ENCODE peak calls at places on chromosomes 3 and 15, in nine cellular contexts. One of them, this sample, is unnamed.

GRCh38 chr3:138861755-138862333 is 27.1 kb upstream of the PIK3CB start:
- DNase-seq in GM13977: no peak
- DNase-seq in GM03348: peak
- DNase-seq in Daoy: peak
- DNase-seq in activated gamma-delta T cell treated with Interleukin-2 at 50 U/mL for 16 hours: no peak
- DNase-seq in B cell: no peak
- DNase-seq in lung microvascular endothelial cell: peak
- DNase-seq in T-cell: no peak
- DNase-seq in activated CD4-positive, alpha-beta T cell treated with anti-CD3 and anti-CD28 coated beads, Interleukin-2, amount 50 U/mL, for 24 hours: no peak
- DNase-seq in this sample: peak

GRCh38 chr3:11385908-11386307 is 113.7 kb downstream of the ATG7 start:
- DNase-seq in lung microvascular endothelial cell: peak
- DNase-seq in activated gamma-delta T cell treated with Interleukin-2 at 50 U/mL for 16 hours: no peak
- DNase-seq in B cell: no peak
- DNase-seq in GM03348: no peak
- DNase-seq in activated CD4-positive, alpha-beta T cell treated with anti-CD3 and anti-CD28 coated beads, Interleukin-2, amount 50 U/mL, for 24 hours: no peak
- DNase-seq in Daoy: peak
- DNase-seq in T-cell: no peak
- DNase-seq in GM13977: no peak
- DNase-seq in this sample: peak

GRCh38 chr15:64762546-64762945 is 12.8 kb downstream of the RBPMS2 start:
- DNase-seq in activated CD4-positive, alpha-beta T cell treated with anti-CD3 and anti-CD28 coated beads, Interleukin-2, amount 50 U/mL, for 24 hours: no peak
- DNase-seq in GM03348: no peak
- DNase-seq in Daoy: no peak
- DNase-seq in lung microvascular endothelial cell: no peak
- DNase-seq in activated gamma-delta T cell treated with Interleukin-2 at 50 U/mL for 16 hours: no peak
- DNase-seq in GM13977: no peak
- DNase-seq in B cell: no peak
- DNase-seq in T-cell: no peak
- DNase-seq in this sample: no peak

GRCh38 chr3:182908471-182908870 is 71.9 kb downstream of the DCUN1D1 start:
- DNase-seq in B cell: no peak
- DNase-seq in GM13977: no peak
- DNase-seq in activated gamma-delta T cell treated with Interleukin-2 at 50 U/mL for 16 hours: no peak
- DNase-seq in activated CD4-positive, alpha-beta T cell treated with anti-CD3 and anti-CD28 coated beads, Interleukin-2, amount 50 U/mL, for 24 hours: no peak
- DNase-seq in T-cell: no peak
- DNase-seq in lung microvascular endothelial cell: no peak
- DNase-seq in Daoy: no peak
- DNase-seq in GM03348: no peak
- DNase-seq in this sample: peak

GRCh38 chr15:20341901-20342605 is 199.5 kb downstream of the GOLGA6L6 start:
- DNase-seq in lung microvascular endothelial cell: peak
- DNase-seq in activated CD4-positive, alpha-beta T cell treated with anti-CD3 and anti-CD28 coated beads, Interleukin-2, amount 50 U/mL, for 24 hours: no peak
- DNase-seq in T-cell: no peak
- DNase-seq in GM13977: peak
- DNase-seq in activated gamma-delta T cell treated with Interleukin-2 at 50 U/mL for 16 hours: peak
- DNase-seq in GM03348: peak
- DNase-seq in Daoy: peak
- DNase-seq in B cell: peak
- DNase-seq in this sample: no peak

GRCh38 chr3:42505849-42506410 is 3.5 kb downstream of the VIPR1 start:
- DNase-seq in T-cell: no peak
- DNase-seq in GM13977: no peak
- DNase-seq in Daoy: no peak
- DNase-seq in B cell: no peak
- DNase-seq in activated CD4-positive, alpha-beta T cell treated with anti-CD3 and anti-CD28 coated beads, Interleukin-2, amount 50 U/mL, for 24 hours: no peak
- DNase-seq in activated gamma-delta T cell treated with Interleukin-2 at 50 U/mL for 16 hours: no peak
- DNase-seq in GM03348: no peak
- DNase-seq in lung microvascular endothelial cell: no peak
- DNase-seq in this sample: no peak

GRCh38 chr15:67082007-67082536 is 16.7 kb downstream of the SMAD3 start:
- DNase-seq in Daoy: no peak
- DNase-seq in lung microvascular endothelial cell: no peak
- DNase-seq in GM13977: no peak
- DNase-seq in activated CD4-positive, alpha-beta T cell treated with anti-CD3 and anti-CD28 coated beads, Interleukin-2, amount 50 U/mL, for 24 hours: peak
- DNase-seq in activated gamma-delta T cell treated with Interleukin-2 at 50 U/mL for 16 hours: peak
- DNase-seq in GM03348: no peak
- DNase-seq in B cell: peak
- DNase-seq in T-cell: peak
- DNase-seq in this sample: no peak

GRCh38 chr3:131503328-131503650 is 518 bp upstream of the MRPL3 start:
- DNase-seq in activated gamma-delta T cell treated with Interleukin-2 at 50 U/mL for 16 hours: no peak
- DNase-seq in B cell: no peak
- DNase-seq in lung microvascular endothelial cell: peak
- DNase-seq in Daoy: no peak
- DNase-seq in activated CD4-positive, alpha-beta T cell treated with anti-CD3 and anti-CD28 coated beads, Interleukin-2, amount 50 U/mL, for 24 hours: no peak
- DNase-seq in GM03348: peak
- DNase-seq in T-cell: no peak
- DNase-seq in GM13977: no peak
- DNase-seq in this sample: no peak

GRCh38 chr3:114823061-114823460 is 324.0 kb downstream of the ZBTB20 start:
- DNase-seq in T-cell: no peak
- DNase-seq in B cell: no peak
- DNase-seq in GM13977: no peak
- DNase-seq in Daoy: no peak
- DNase-seq in GM03348: no peak
- DNase-seq in lung microvascular endothelial cell: no peak
- DNase-seq in activated CD4-positive, alpha-beta T cell treated with anti-CD3 and anti-CD28 coated beads, Interleukin-2, amount 50 U/mL, for 24 hours: no peak
- DNase-seq in activated gamma-delta T cell treated with Interleukin-2 at 50 U/mL for 16 hours: no peak
- DNase-seq in this sample: no peak

GRCh38 chr3:8210752-8211405 is 290.7 kb upstream of the LMCD1 start:
- DNase-seq in GM03348: peak
- DNase-seq in T-cell: no peak
- DNase-seq in activated CD4-positive, alpha-beta T cell treated with anti-CD3 and anti-CD28 coated beads, Interleukin-2, amount 50 U/mL, for 24 hours: no peak
- DNase-seq in activated gamma-delta T cell treated with Interleukin-2 at 50 U/mL for 16 hours: no peak
- DNase-seq in Daoy: no peak
- DNase-seq in lung microvascular endothelial cell: no peak
- DNase-seq in B cell: no peak
- DNase-seq in GM13977: no peak
- DNase-seq in this sample: peak

GRCh38 chr3:189195302-189195701 is 23.5 kb downstream of the TPRG1 start:
- DNase-seq in lung microvascular endothelial cell: no peak
- DNase-seq in B cell: no peak
- DNase-seq in activated CD4-positive, alpha-beta T cell treated with anti-CD3 and anti-CD28 coated beads, Interleukin-2, amount 50 U/mL, for 24 hours: no peak
- DNase-seq in GM03348: no peak
- DNase-seq in Daoy: no peak
- DNase-seq in activated gamma-delta T cell treated with Interleukin-2 at 50 U/mL for 16 hours: no peak
- DNase-seq in GM13977: no peak
- DNase-seq in T-cell: no peak
- DNase-seq in this sample: peak

GRCh38 chr3:44355634-44356033 is 17.1 kb downstream of the TCAIM start:
- DNase-seq in activated CD4-positive, alpha-beta T cell treated with anti-CD3 and anti-CD28 coated beads, Interleukin-2, amount 50 U/mL, for 24 hours: no peak
- DNase-seq in B cell: no peak
- DNase-seq in activated gamma-delta T cell treated with Interleukin-2 at 50 U/mL for 16 hours: no peak
- DNase-seq in T-cell: no peak
- DNase-seq in lung microvascular endothelial cell: peak
- DNase-seq in GM03348: peak
- DNase-seq in Daoy: peak
- DNase-seq in GM13977: no peak
- DNase-seq in this sample: peak

GRCh38 chr3:188212308-188212969 is 58.5 kb downstream of the LPP start:
- DNase-seq in lung microvascular endothelial cell: peak
- DNase-seq in B cell: no peak
- DNase-seq in activated CD4-positive, alpha-beta T cell treated with anti-CD3 and anti-CD28 coated beads, Interleukin-2, amount 50 U/mL, for 24 hours: no peak
- DNase-seq in GM13977: no peak
- DNase-seq in Daoy: peak
- DNase-seq in T-cell: no peak
- DNase-seq in activated gamma-delta T cell treated with Interleukin-2 at 50 U/mL for 16 hours: no peak
- DNase-seq in GM03348: peak
- DNase-seq in this sample: peak

GRCh38 chr15:64461577-64462162 is 1.3 kb downstream of the ZNF609 start:
- DNase-seq in GM03348: peak
- DNase-seq in GM13977: peak
- DNase-seq in T-cell: no peak
- DNase-seq in B cell: no peak
- DNase-seq in lung microvascular endothelial cell: peak
- DNase-seq in Daoy: peak
- DNase-seq in activated CD4-positive, alpha-beta T cell treated with anti-CD3 and anti-CD28 coated beads, Interleukin-2, amount 50 U/mL, for 24 hours: no peak
- DNase-seq in activated gamma-delta T cell treated with Interleukin-2 at 50 U/mL for 16 hours: peak
- DNase-seq in this sample: peak

GRCh38 chr3:64234571-64234970 is 9.3 kb upstream of the PRICKLE2 start:
- DNase-seq in GM03348: no peak
- DNase-seq in B cell: no peak
- DNase-seq in Daoy: no peak
- DNase-seq in lung microvascular endothelial cell: no peak
- DNase-seq in activated gamma-delta T cell treated with Interleukin-2 at 50 U/mL for 16 hours: no peak
- DNase-seq in GM13977: no peak
- DNase-seq in T-cell: no peak
- DNase-seq in activated CD4-positive, alpha-beta T cell treated with anti-CD3 and anti-CD28 coated beads, Interleukin-2, amount 50 U/mL, for 24 hours: no peak
- DNase-seq in this sample: no peak

GRCh38 chr3:131895766-131896165 is 139.0 kb downstream of the CPNE4 start:
- DNase-seq in GM13977: no peak
- DNase-seq in Daoy: no peak
- DNase-seq in activated CD4-positive, alpha-beta T cell treated with anti-CD3 and anti-CD28 coated beads, Interleukin-2, amount 50 U/mL, for 24 hours: no peak
- DNase-seq in B cell: no peak
- DNase-seq in activated gamma-delta T cell treated with Interleukin-2 at 50 U/mL for 16 hours: no peak
- DNase-seq in GM03348: no peak
- DNase-seq in T-cell: no peak
- DNase-seq in lung microvascular endothelial cell: no peak
- DNase-seq in this sample: no peak

GRCh38 chr3:159158213-159158612 is 356.4 kb downstream of the MFSD1 start:
- DNase-seq in B cell: no peak
- DNase-seq in GM13977: no peak
- DNase-seq in activated CD4-positive, alpha-beta T cell treated with anti-CD3 and anti-CD28 coated beads, Interleukin-2, amount 50 U/mL, for 24 hours: no peak
- DNase-seq in activated gamma-delta T cell treated with Interleukin-2 at 50 U/mL for 16 hours: no peak
- DNase-seq in T-cell: no peak
- DNase-seq in lung microvascular endothelial cell: peak
- DNase-seq in Daoy: no peak
- DNase-seq in GM03348: no peak
- DNase-seq in this sample: no peak

GRCh38 chr3:102090646-102091045 is 241.3 kb downstream of the NFKBIZ start:
- DNase-seq in activated CD4-positive, alpha-beta T cell treated with anti-CD3 and anti-CD28 coated beads, Interleukin-2, amount 50 U/mL, for 24 hours: no peak
- DNase-seq in GM03348: no peak
- DNase-seq in T-cell: no peak
- DNase-seq in Daoy: no peak
- DNase-seq in lung microvascular endothelial cell: peak
- DNase-seq in activated gamma-delta T cell treated with Interleukin-2 at 50 U/mL for 16 hours: no peak
- DNase-seq in GM13977: no peak
- DNase-seq in B cell: no peak
- DNase-seq in this sample: peak

GRCh38 chr3:64568895-64569509 is 118.8 kb downstream of the ADAMTS9 start:
- DNase-seq in T-cell: no peak
- DNase-seq in GM13977: no peak
- DNase-seq in B cell: no peak
- DNase-seq in activated gamma-delta T cell treated with Interleukin-2 at 50 U/mL for 16 hours: no peak
- DNase-seq in activated CD4-positive, alpha-beta T cell treated with anti-CD3 and anti-CD28 coated beads, Interleukin-2, amount 50 U/mL, for 24 hours: no peak
- DNase-seq in lung microvascular endothelial cell: no peak
- DNase-seq in Daoy: no peak
- DNase-seq in GM03348: no peak
- DNase-seq in this sample: no peak

GRCh38 chr3:127702151-127702578 is 29.4 kb downstream of the ABTB1 start:
- DNase-seq in GM13977: no peak
- DNase-seq in activated CD4-positive, alpha-beta T cell treated with anti-CD3 and anti-CD28 coated beads, Interleukin-2, amount 50 U/mL, for 24 hours: no peak
- DNase-seq in activated gamma-delta T cell treated with Interleukin-2 at 50 U/mL for 16 hours: no peak
- DNase-seq in T-cell: no peak
- DNase-seq in GM03348: peak
- DNase-seq in B cell: no peak
- DNase-seq in lung microvascular endothelial cell: no peak
- DNase-seq in Daoy: no peak
- DNase-seq in this sample: no peak

GRCh38 chr3:158103131-158103955 is 2.9 kb downstream of the SHOX2 start:
- DNase-seq in GM13977: peak
- DNase-seq in lung microvascular endothelial cell: no peak
- DNase-seq in GM03348: peak
- DNase-seq in activated CD4-positive, alpha-beta T cell treated with anti-CD3 and anti-CD28 coated beads, Interleukin-2, amount 50 U/mL, for 24 hours: no peak
- DNase-seq in T-cell: no peak
- DNase-seq in activated gamma-delta T cell treated with Interleukin-2 at 50 U/mL for 16 hours: no peak
- DNase-seq in Daoy: no peak
- DNase-seq in B cell: no peak
- DNase-seq in this sample: no peak

GRCh38 chr3:106345353-106346027 is 476.7 kb upstream of the CBLB start:
- DNase-seq in GM13977: no peak
- DNase-seq in activated gamma-delta T cell treated with Interleukin-2 at 50 U/mL for 16 hours: no peak
- DNase-seq in T-cell: no peak
- DNase-seq in activated CD4-positive, alpha-beta T cell treated with anti-CD3 and anti-CD28 coated beads, Interleukin-2, amount 50 U/mL, for 24 hours: no peak
- DNase-seq in GM03348: peak
- DNase-seq in B cell: no peak
- DNase-seq in Daoy: peak
- DNase-seq in lung microvascular endothelial cell: peak
- DNase-seq in this sample: peak

GRCh38 chr3:123357275-123357674 is 91.6 kb downstream of the ADCY5 start:
- DNase-seq in activated gamma-delta T cell treated with Interleukin-2 at 50 U/mL for 16 hours: no peak
- DNase-seq in GM13977: no peak
- DNase-seq in T-cell: no peak
- DNase-seq in GM03348: no peak
- DNase-seq in lung microvascular endothelial cell: no peak
- DNase-seq in B cell: no peak
- DNase-seq in Daoy: no peak
- DNase-seq in activated CD4-positive, alpha-beta T cell treated with anti-CD3 and anti-CD28 coated beads, Interleukin-2, amount 50 U/mL, for 24 hours: no peak
- DNase-seq in this sample: no peak

GRCh38 chr15:83115831-83116565 is 8.6 kb downstream of the TM6SF1 start:
- DNase-seq in activated gamma-delta T cell treated with Interleukin-2 at 50 U/mL for 16 hours: no peak
- DNase-seq in GM13977: peak
- DNase-seq in lung microvascular endothelial cell: no peak
- DNase-seq in Daoy: no peak
- DNase-seq in GM03348: no peak
- DNase-seq in activated CD4-positive, alpha-beta T cell treated with anti-CD3 and anti-CD28 coated beads, Interleukin-2, amount 50 U/mL, for 24 hours: no peak
- DNase-seq in T-cell: no peak
- DNase-seq in B cell: no peak
- DNase-seq in this sample: no peak

GRCh38 chr15:99015677-99016568 is 8.3 kb upstream of the PGPEP1L start:
- DNase-seq in GM13977: no peak
- DNase-seq in T-cell: no peak
- DNase-seq in activated gamma-delta T cell treated with Interleukin-2 at 50 U/mL for 16 hours: no peak
- DNase-seq in Daoy: no peak
- DNase-seq in activated CD4-positive, alpha-beta T cell treated with anti-CD3 and anti-CD28 coated beads, Interleukin-2, amount 50 U/mL, for 24 hours: no peak
- DNase-seq in B cell: no peak
- DNase-seq in GM03348: no peak
- DNase-seq in lung microvascular endothelial cell: no peak
- DNase-seq in this sample: no peak

GRCh38 chr3:132486086-132486485 is 68.8 kb downstream of the DNAJC13 start:
- DNase-seq in B cell: no peak
- DNase-seq in activated gamma-delta T cell treated with Interleukin-2 at 50 U/mL for 16 hours: no peak
- DNase-seq in GM13977: no peak
- DNase-seq in GM03348: peak
- DNase-seq in lung microvascular endothelial cell: no peak
- DNase-seq in T-cell: no peak
- DNase-seq in activated CD4-positive, alpha-beta T cell treated with anti-CD3 and anti-CD28 coated beads, Interleukin-2, amount 50 U/mL, for 24 hours: no peak
- DNase-seq in Daoy: no peak
- DNase-seq in this sample: no peak

GRCh38 chr3:113847664-113848461 is 9.3 kb downstream of the GRAMD1C start:
- DNase-seq in GM13977: no peak
- DNase-seq in B cell: no peak
- DNase-seq in activated CD4-positive, alpha-beta T cell treated with anti-CD3 and anti-CD28 coated beads, Interleukin-2, amount 50 U/mL, for 24 hours: no peak
- DNase-seq in Daoy: no peak
- DNase-seq in lung microvascular endothelial cell: no peak
- DNase-seq in T-cell: no peak
- DNase-seq in activated gamma-delta T cell treated with Interleukin-2 at 50 U/mL for 16 hours: no peak
- DNase-seq in GM03348: no peak
- DNase-seq in this sample: no peak

GRCh38 chr3:138118863-138119766 is 3.7 kb upstream of the DZIP1L start:
- DNase-seq in lung microvascular endothelial cell: peak
- DNase-seq in B cell: peak
- DNase-seq in activated gamma-delta T cell treated with Interleukin-2 at 50 U/mL for 16 hours: peak
- DNase-seq in activated CD4-positive, alpha-beta T cell treated with anti-CD3 and anti-CD28 coated beads, Interleukin-2, amount 50 U/mL, for 24 hours: peak
- DNase-seq in Daoy: peak
- DNase-seq in T-cell: peak
- DNase-seq in GM03348: peak
- DNase-seq in GM13977: peak
- DNase-seq in this sample: peak

GRCh38 chr15:56891852-56892251 is 26.6 kb upstream of the TCF12 start:
- DNase-seq in GM13977: no peak
- DNase-seq in Daoy: no peak
- DNase-seq in B cell: no peak
- DNase-seq in GM03348: no peak
- DNase-seq in lung microvascular endothelial cell: no peak
- DNase-seq in activated gamma-delta T cell treated with Interleukin-2 at 50 U/mL for 16 hours: no peak
- DNase-seq in T-cell: no peak
- DNase-seq in activated CD4-positive, alpha-beta T cell treated with anti-CD3 and anti-CD28 coated beads, Interleukin-2, amount 50 U/mL, for 24 hours: no peak
- DNase-seq in this sample: no peak

GRCh38 chr15:23570466-23570865 is 5.0 kb downstream of the MKRN3 start:
- DNase-seq in GM03348: no peak
- DNase-seq in GM13977: no peak
- DNase-seq in activated CD4-positive, alpha-beta T cell treated with anti-CD3 and anti-CD28 coated beads, Interleukin-2, amount 50 U/mL, for 24 hours: no peak
- DNase-seq in lung microvascular endothelial cell: no peak
- DNase-seq in Daoy: peak
- DNase-seq in B cell: no peak
- DNase-seq in T-cell: no peak
- DNase-seq in activated gamma-delta T cell treated with Interleukin-2 at 50 U/mL for 16 hours: no peak
- DNase-seq in this sample: peak

GRCh38 chr3:20060924-20061323 is 20.7 kb downstream of the KAT2B start:
- DNase-seq in activated CD4-positive, alpha-beta T cell treated with anti-CD3 and anti-CD28 coated beads, Interleukin-2, amount 50 U/mL, for 24 hours: no peak
- DNase-seq in GM03348: peak
- DNase-seq in T-cell: no peak
- DNase-seq in activated gamma-delta T cell treated with Interleukin-2 at 50 U/mL for 16 hours: no peak
- DNase-seq in lung microvascular endothelial cell: peak
- DNase-seq in Daoy: no peak
- DNase-seq in GM13977: no peak
- DNase-seq in B cell: no peak
- DNase-seq in this sample: peak

This sample was measured in astrocyte.